ENCODE peak calls at places on chromosomes 13 and 19, in six cellular contexts. W, N, Z, Y, E and V are unnamed samples.
A peak's percentile ranks its signal among the peaks of the same experiment; 100 is the strongest.

GRCh38 chr19:33558846-33559245 is 37.3 kb upstream of the PEPD start:
- DNase-seq in W (no peak), N (no peak), Z (no peak), Y (no peak), E (no peak), V (peak; percentile 1)

GRCh38 chr13:65472336-65472735 is 1757.8 kb downstream of the PCDH9 start:
- DNase-seq in W (no peak), N (no peak), Z (no peak), Y (no peak), E (no peak), V (peak; percentile 14)

GRCh38 chr19:18091217-18091608 is 4.5 kb upstream of the IL12RB1 start:
- DNase-seq in W (peak; percentile 43), N (no peak), Z (no peak), Y (no peak), E (no peak), V (no peak)

GRCh38 chr19:11887618-11888531 is at the start of gene ZNF69:
- DNase-seq in W (peak; percentile 88), N (peak; percentile 48), Z (peak; percentile 51), Y (peak; percentile 75), E (peak; percentile 75), V (peak; percentile 62)

GRCh38 chr19:29798783-29799182 is 13.0 kb upstream of the CCNE1 start:
- DNase-seq in W (no peak), N (no peak), Z (no peak), Y (no peak), E (no peak), V (peak; percentile 17)

GRCh38 chr13:39322836-39323585 is 280.0 kb downstream of the LHFPL6 start:
- DNase-seq in W (no peak), N (no peak), Z (no peak), Y (no peak), E (no peak), V (no peak)

GRCh38 chr13:93226623-93227279 is at the start of gene GPC6:
- DNase-seq in W (peak; percentile 32), N (peak; percentile 92), Z (no peak), Y (no peak), E (peak; percentile 91), V (peak; percentile 97)

GRCh38 chr13:106156468-106156867 is 379.0 kb downstream of the EFNB2 start:
- DNase-seq in W (no peak), N (peak; percentile 96), Z (no peak), Y (no peak), E (peak; percentile 97), V (peak; percentile 96)

GRCh38 chr19:49758292-49758691 is 4.8 kb downstream of the TSKS start:
- DNase-seq in W (no peak), N (peak; percentile 68), Z (no peak), Y (no peak), E (peak; percentile 62), V (peak; percentile 66)

GRCh38 chr13:110799246-110800236 is 86.0 kb downstream of the ING1 start:
- DNase-seq in W (peak; percentile 62), N (peak; percentile 90), Z (no peak), Y (peak; percentile 76), E (peak; percentile 39), V (peak; percentile 96)

GRCh38 chr19:49642488-49643035 is 553 bp downstream of the SCAF1 start:
- DNase-seq in W (no peak), N (peak; percentile 24), Z (no peak), Y (no peak), E (no peak), V (no peak)

GRCh38 chr13:72820156-72820897 is 38.4 kb downstream of the PIBF1 start:
- DNase-seq in W (no peak), N (peak; percentile 79), Z (no peak), Y (no peak), E (peak; percentile 42), V (peak; percentile 42)

GRCh38 chr13:99997702-99998219 is 16.2 kb downstream of the ZIC2 start:
- DNase-seq in W (no peak), N (no peak), Z (no peak), Y (no peak), E (no peak), V (no peak)

GRCh38 chr13:76161143-76161542 is 525.0 kb downstream of the LMO7 start:
- DNase-seq in W (no peak), N (no peak), Z (no peak), Y (no peak), E (no peak), V (no peak)

GRCh38 chr13:82772802-82773201 is 1109.5 kb downstream of the SLITRK1 start:
- DNase-seq in W (no peak), N (no peak), Z (no peak), Y (no peak), E (no peak), V (peak; percentile 27)

GRCh38 chr19:1101337-1101698 is 2.5 kb upstream of the GPX4 start:
- DNase-seq in W (peak; percentile 65), N (peak; percentile 82), Z (no peak), Y (peak; percentile 58), E (no peak), V (no peak)
- H3K4me3 ChIP-seq in W (peak overlapping the region; percentile 1), N (peak overlapping the region; percentile 17), Z (peak overlapping the region; percentile 97), Y (no peak overlapping the region), E (no peak overlapping the region), V (peak overlapping the region; percentile 10)

GRCh38 chr13:23175920-23176319 is 4.9 kb upstream of the SGCG start:
- DNase-seq in W (no peak), N (no peak), Z (no peak), Y (no peak), E (no peak), V (peak; percentile 21)
- TF ChIP-seq CTCF in W (peak; percentile 13), N (peak; percentile 32), Z (peak; percentile 10), Y (no peak), E (peak; percentile 17), V (peak; percentile 46)

GRCh38 chr19:1244693-1245451 is 3.3 kb downstream of the ATP5F1D start:
- DNase-seq in W (peak; percentile 85), N (no peak), Z (no peak), Y (peak; percentile 66), E (no peak), V (no peak)
- H3K4me3 ChIP-seq in W (peak overlapping the region; percentile 75), N (peak overlapping the region; percentile 40), Z (peak overlapping the region; percentile 60), Y (no peak overlapping the region), E (no peak overlapping the region), V (peak overlapping the region; percentile 19)

GRCh38 chr19:6773323-6773931 is 919 bp downstream of the VAV1 start:
- DNase-seq in W (no peak), N (no peak), Z (no peak), Y (no peak), E (no peak), V (no peak)

GRCh38 chr19:6774821-6775707 is 2.6 kb downstream of the VAV1 start:
- DNase-seq in W (no peak), N (no peak), Z (no peak), Y (no peak), E (no peak), V (peak; percentile 44)

GRCh38 chr19:6772866-6773322 is 386 bp downstream of the VAV1 start:
- DNase-seq in W (no peak), N (no peak), Z (no peak), Y (no peak), E (no peak), V (no peak)

GRCh38 chr19:6769006-6769637 is 1.9 kb upstream of the SH2D3A start:
- DNase-seq in W (no peak), N (peak; percentile 42), Z (no peak), Y (no peak), E (no peak), V (peak; percentile 49)

GRCh38 chr19:6772028-6772865 is at the start of gene VAV1:
- DNase-seq in W (peak; percentile 41), N (no peak), Z (no peak), Y (no peak), E (no peak), V (no peak)
- TF ChIP-seq CTCF in W (no peak), N (no peak), Z (no peak), Y (no peak), E (peak; percentile 22), V (peak; percentile 1)

DNA sequence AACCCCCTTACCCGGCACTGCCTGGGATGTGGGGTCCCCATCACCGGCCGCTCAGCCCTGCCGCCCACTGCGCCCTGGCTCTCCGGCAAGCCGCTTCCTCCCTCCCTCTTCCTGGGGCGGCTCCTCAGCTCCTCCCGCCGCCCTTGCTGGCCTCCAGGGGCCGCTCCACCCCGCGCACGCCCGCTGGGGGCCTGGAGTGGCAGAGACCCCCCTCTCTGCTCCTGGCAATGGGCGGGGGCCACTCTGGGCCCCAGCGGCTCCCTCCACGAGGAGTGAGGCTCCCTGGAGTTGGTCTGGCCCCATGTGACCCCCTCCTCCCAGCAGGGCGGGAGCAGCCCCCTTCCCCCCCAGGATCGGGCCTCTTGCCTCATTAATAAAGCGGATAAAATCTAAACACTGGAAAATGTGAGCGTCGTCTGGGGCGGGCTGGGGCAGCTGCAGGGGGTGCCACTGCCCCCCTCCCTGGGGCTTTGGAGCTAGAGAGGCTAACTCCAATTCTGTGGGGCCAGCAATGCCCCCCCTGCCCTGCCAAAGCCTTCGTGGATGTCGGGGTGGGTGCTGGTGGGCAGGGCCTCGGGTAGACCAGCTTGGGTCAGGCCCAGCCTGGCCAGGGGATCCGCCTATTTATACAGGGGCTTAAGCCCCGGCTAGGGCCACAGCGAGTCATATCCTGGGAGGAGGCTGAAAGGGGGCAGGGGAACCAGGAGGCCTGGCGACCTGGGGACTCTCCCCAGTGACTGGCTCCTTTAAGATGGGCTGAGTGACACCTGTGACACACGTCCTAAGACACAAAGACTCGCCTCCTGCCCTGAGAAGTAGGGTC is at the start of gene PTGER1:
- DNase-seq in W (no peak), N (peak; percentile 68), Z (no peak), Y (no peak), E (no peak), V (no peak)
- H3K4me3 ChIP-seq in W (peak within 1 kb of the TSS; percentile 48), N (peak within 1 kb of the TSS; percentile 54), Z (peak within 1 kb of the TSS; percentile 55), Y (no peak within 1 kb of the TSS), E (no peak within 1 kb of the TSS), V (no peak within 1 kb of the TSS)

DNA sequence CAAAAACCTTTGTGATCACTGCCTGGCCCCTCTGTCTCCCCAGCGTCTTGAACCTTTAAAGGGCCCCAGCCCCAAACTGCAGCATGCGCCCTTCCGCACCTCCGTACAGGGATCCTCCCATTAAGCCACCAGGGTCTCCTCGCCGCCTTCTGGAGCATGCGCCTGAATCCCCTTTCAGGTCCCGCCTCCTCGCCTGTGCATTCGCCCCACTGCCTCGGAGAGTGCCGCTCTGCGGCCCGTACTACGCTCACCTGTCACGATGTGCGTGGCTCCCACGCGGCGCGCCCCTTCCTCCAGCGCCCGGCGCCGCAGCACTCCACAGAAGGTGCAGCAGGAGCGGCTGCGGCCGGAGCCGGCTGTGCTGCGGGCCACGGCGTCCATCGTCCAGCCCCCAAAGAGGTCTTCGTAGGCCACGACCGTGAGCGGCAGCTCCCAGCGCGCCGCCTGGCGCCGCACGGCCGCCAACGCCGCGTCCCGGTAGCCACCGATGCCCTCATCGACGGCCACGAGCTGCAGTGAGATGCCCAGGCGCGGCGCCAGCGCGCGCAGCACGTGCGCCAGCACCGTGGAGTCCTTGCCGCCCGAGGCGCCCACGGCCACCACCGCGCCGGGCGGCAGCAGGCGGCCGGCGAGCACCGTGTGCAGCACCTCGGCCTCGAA is 4.3 kb downstream of the CTU1 start:
- DNase-seq in W (no peak), N (no peak), Z (no peak), Y (no peak), E (no peak), V (no peak)
- TF ChIP-seq CTCF in W (no peak), N (no peak), Z (no peak), Y (no peak), E (no peak), V (no peak)